ENCODE peak calls at places on chromosomes 6 and 20, in four cellular contexts. C is GM12891, R is GM12878, J is HL-60. V is an unnamed sample.

GRCh38 chr6:26033942-26034354 is 53.3 kb upstream of the HFE start:
- DNase-seq in J (no peak), R (no peak), C (no peak), V (no peak)

GRCh38 chr6:92110390-92110789 is 1309.0 kb downstream of the EPHA7 start:
- DNase-seq in J (no peak), C (no peak), R (no peak), V (no peak)

GRCh38 chr6:117938324-117938995 is 31.4 kb downstream of the SLC35F1 start:
- DNase-seq in C (no peak), J (no peak), R (no peak), V (no peak)

GRCh38 chr6:88244721-88245120 is 78.6 kb upstream of the CNR1 start:
- DNase-seq in J (no peak), C (no peak), R (no peak), V (no peak)

GRCh38 chr6:79269877-79270276 is 35.4 kb upstream of the HMGN3 start:
- DNase-seq in J (no peak), C (no peak), R (no peak), V (no peak)

GRCh38 chr20:15900443-15900842 is 672.8 kb downstream of the KIF16B start:
- DNase-seq in C (no peak), R (no peak), J (no peak), V (no peak)

GRCh38 chr20:48841196-48841860 is 13.5 kb upstream of the PREX1 start:
- DNase-seq in C (no peak), J (no peak), R (no peak), V (no peak)

GRCh38 chr6:170113141-170113540 is 177.7 kb downstream of the DLL1 start:
- DNase-seq in J (no peak), R (no peak), C (no peak), V (no peak)

GRCh38 chr20:23228912-23229311 is 121.7 kb upstream of the NXT1 start:
- DNase-seq in C (no peak), J (no peak), R (no peak), V (no peak)

GRCh38 chr6:41726876-41727275 is 8.5 kb downstream of the TFEB start:
- DNase-seq in R (no peak), C (no peak), J (no peak), V (no peak)

GRCh38 chr6:52992980-52993379 is 2.1 kb downstream of the GSTA4 start:
- DNase-seq in J (no peak), C (no peak), R (no peak), V (no peak)

GRCh38 chr6:134795696-134796095 is 154.2 kb downstream of the ALDH8A1 start:
- DNase-seq in C (no peak), R (no peak), J (no peak), V (no peak)

GRCh38 chr6:134363323-134364039 is 45.6 kb upstream of the SGK1 start:
- DNase-seq in C (no peak), R (no peak), J (no peak), V (no peak)

GRCh38 chr6:138795809-138796469 is at the start of gene ECT2L:
- DNase-seq in J (no peak), C (no peak), R (no peak), V (no peak)

GRCh38 chr6:36911946-36912555 is 26.3 kb downstream of the C6orf89 start:
- DNase-seq in J (no peak), R (peak), C (no peak), V (no peak)

GRCh38 chr6:34684364-34684763 is 12.2 kb downstream of the ILRUN start:
- DNase-seq in C (no peak), J (no peak), R (no peak), V (no peak)

GRCh38 chr6:140445474-140446004 is 1071.1 kb upstream of the CITED2 start:
- DNase-seq in R (no peak), J (no peak), C (no peak), V (no peak)

GRCh38 chr20:917416-917815 is 1.3 kb upstream of the ANGPT4 start:
- DNase-seq in R (no peak), C (no peak), J (no peak), V (no peak)

GRCh38 chr6:3732345-3733141 is 19.0 kb downstream of the PXDC1 start:
- DNase-seq in C (peak), R (no peak), J (no peak), V (peak)

GRCh38 chr6:143744593-143745151 is 66.9 kb downstream of the PHACTR2 start:
- DNase-seq in C (no peak), R (no peak), J (no peak), V (no peak)

GRCh38 chr6:170233304-170234205 is 57.3 kb downstream of the DLL1 start:
- DNase-seq in J (no peak), C (no peak), R (no peak), V (no peak)

GRCh38 chr20:44211177-44212039 is 837 bp upstream of the OSER1 start:
- DNase-seq in J (no peak), C (no peak), R (no peak), V (no peak)

GRCh38 chr20:36856691-36857635 is 19.0 kb upstream of the TLDC2 start:
- DNase-seq in R (no peak), J (no peak), C (no peak), V (no peak)

GRCh38 chr20:12970372-12970821 is 38.4 kb upstream of the SPTLC3 start:
- DNase-seq in C (no peak), J (no peak), R (no peak), V (no peak)

GRCh38 chr20:3312940-3313656 is 74.1 kb upstream of the SLC4A11 start:
- DNase-seq in J (peak), R (no peak), C (no peak), V (no peak)

GRCh38 chr6:67458265-67458664 is 1176.8 kb upstream of the ADGRB3 start:
- DNase-seq in R (no peak), C (no peak), J (no peak), V (no peak)

GRCh38 chr20:9615118-9615517 is 100.7 kb downstream of the LAMP5 start:
- DNase-seq in C (no peak), J (no peak), R (no peak), V (no peak)

GRCh38 chr20:62918137-62918536 is 8.2 kb downstream of the DIDO1 start:
- DNase-seq in C (no peak), J (no peak), R (no peak), V (no peak)

GRCh38 chr20:46400253-46400652 is 6.2 kb downstream of the ELMO2 start:
- DNase-seq in J (peak), C (no peak), R (no peak), V (no peak)

GRCh38 chr6:71822626-71823025 is 63.7 kb upstream of the RIMS1 start:
- DNase-seq in R (no peak), C (no peak), J (no peak), V (no peak)

GRCh38 chr20:8449120-8449519 is 317.1 kb downstream of the PLCB1 start:
- DNase-seq in J (no peak), R (no peak), C (no peak), V (no peak)

GRCh38 chr20:8457978-8458377 is 325.9 kb downstream of the PLCB1 start:
- DNase-seq in C (no peak), R (no peak), J (peak), V (no peak)

GRCh38 chr20:8454137-8454712 is 322.2 kb downstream of the PLCB1 start:
- DNase-seq in C (peak), R (peak), J (peak), V (no peak)
- TF ChIP-seq SPI1 in C (no peak), R (no peak), J (no peak), V (no peak)

GRCh38 chr6:129890164-129890563 is 29.0 kb upstream of the TMEM244 start:
- DNase-seq in R (no peak), J (no peak), C (no peak), V (no peak)

GRCh38 chr6:129890701-129891100 is 29.6 kb upstream of the TMEM244 start:
- DNase-seq in C (no peak), R (no peak), J (no peak), V (no peak)

GRCh38 chr6:129894904-129895303 is 33.8 kb upstream of the TMEM244 start:
- DNase-seq in C (no peak), R (no peak), J (no peak), V (no peak)

GRCh38 chr6:129895692-129896091 is 34.6 kb upstream of the TMEM244 start:
- DNase-seq in R (no peak), J (no peak), C (no peak), V (no peak)

DNA sequence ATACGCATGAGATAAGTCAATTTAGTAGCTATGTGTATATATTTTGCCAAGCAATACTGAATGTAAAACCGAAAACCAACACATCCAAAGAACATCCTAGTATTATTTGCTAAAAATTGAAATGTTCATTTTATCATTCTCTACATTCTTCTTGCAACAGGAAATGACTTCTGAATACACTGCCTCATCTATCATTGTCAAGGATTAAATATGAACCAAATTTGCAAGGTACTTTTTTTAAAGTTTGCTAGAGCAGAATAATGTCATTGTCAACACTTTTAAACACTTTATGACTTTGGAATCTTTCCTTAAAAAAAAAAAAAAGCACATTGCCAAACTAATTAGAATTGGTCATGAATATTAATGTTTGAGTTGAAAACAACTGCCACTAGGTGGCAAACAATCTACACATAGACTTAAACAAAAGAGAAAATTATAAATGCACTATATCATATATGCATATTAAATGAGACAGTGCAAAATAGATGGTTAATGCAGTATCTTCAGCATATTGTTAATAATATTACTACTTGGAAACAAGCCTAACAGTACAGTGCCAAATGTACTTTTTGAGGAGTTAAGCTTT is 32.5 kb upstream of the TMEM244 start:
- DNase-seq in C (no peak), J (no peak), R (no peak), V (no peak)
- TF ChIP-seq SPI1 in C (no peak), J (no peak), R (no peak), V (no peak)

GRCh38 chr6:30957716-30958115 is 16.9 kb downstream of the MUCL3 start:
- DNase-seq in J (no peak), R (no peak), C (no peak), V (no peak)

GRCh38 chr6:30955367-30956042 is 14.7 kb downstream of the MUCL3 start:
- DNase-seq in J (peak), C (peak), R (peak), V (peak)

GRCh38 chr6:30951907-30952469 is 11.2 kb downstream of the MUCL3 start:
- DNase-seq in J (no peak), R (peak), C (no peak), V (no peak)

DNA sequence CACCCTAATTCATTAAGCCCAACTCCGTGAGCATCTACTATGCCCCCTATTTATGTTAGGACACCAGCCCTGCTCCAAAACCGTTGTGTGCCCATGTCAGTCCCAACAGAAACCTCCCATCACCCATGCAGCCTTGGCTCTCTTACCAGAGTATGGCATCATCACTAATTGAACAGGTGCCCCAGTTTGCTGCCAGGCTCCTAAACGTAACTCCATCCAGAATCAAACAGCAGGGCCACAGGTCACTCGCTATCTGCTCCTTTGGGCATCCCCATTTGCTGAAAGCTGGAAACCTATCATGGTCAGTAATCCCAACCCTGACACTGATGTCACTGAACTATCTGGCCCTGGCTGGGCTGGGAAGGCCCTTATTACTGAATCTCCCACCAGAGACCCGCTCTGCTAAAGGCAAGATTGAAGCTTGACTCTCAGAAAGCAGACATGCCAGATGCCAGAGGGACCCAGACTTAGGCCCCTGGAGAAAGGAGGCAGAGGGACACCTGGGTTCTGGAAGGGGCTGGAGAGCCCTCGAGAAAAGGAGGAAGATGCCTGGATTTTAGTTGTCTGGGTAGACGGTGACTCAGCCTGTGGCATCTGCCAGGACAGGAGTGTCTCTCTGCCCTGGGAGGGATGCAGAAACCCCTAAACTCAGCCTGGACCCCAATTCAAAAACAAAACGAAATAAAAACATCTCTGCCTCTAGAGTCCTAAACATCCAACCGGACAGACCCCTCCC is 14.0 kb downstream of the MUCL3 start:
- DNase-seq in J (no peak), R (no peak), C (no peak), V (no peak)
- TF ChIP-seq SPI1 in J (no peak), R (no peak), C (no peak), V (no peak)

GRCh38 chr6:11423072-11423471 is 114.5 kb upstream of the TMEM170B start:
- DNase-seq in R (no peak), C (no peak), J (no peak), V (no peak)
- TF ChIP-seq SPI1 in R (no peak), C (no peak), J (no peak), V (no peak)

DNA sequence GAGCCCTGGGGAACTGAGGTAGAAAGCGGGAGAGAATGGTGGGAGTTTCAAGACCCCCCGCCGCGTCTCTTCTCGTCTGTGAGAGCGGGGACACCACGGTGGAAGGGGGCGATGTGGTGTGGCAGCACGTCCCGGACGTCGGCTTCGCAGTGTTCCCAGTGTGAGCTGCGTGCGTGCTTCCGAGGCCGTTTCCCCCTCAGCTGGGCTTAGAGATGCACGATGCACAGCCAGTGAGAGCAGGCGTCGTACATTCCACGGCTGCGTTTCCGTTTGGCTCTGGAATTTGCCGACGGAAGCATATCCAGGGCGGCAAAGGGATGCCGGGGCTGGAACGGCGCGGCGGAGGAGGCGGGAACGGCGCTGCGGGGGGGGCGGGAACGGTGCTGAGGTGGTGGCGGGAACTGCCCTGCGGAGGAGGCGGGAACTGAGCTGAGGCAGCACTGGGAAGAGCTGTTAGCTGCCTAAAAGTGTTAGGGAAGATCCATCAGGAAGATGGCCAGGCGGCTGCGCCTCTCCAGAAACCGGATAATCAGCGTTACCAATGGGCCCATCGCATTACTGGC is 37.7 kb downstream of the KIF25 start:
- DNase-seq in R (no peak), C (no peak), J (no peak), V (peak)
- TF ChIP-seq SPI1 in R (no peak), C (no peak), J (no peak), V (no peak)